ENCODE peak calls at places on chromosomes 1 and 21, in five cellular contexts. One of them, this sample, is unnamed.

GRCh38 chr1:191327868-191328267 is 830.4 kb upstream of the RGS18 start:
- DNase-seq in H1: no peak
- DNase-seq in HepG2: no peak
- DNase-seq in GM12878: no peak
- DNase-seq in SK-N-SH: no peak
- DNase-seq in this sample: no peak

GRCh38 chr21:37463083-37463780 is 96.7 kb downstream of the DYRK1A start:
- DNase-seq in GM12878: peak; percentile 12
- DNase-seq in SK-N-SH: peak; percentile 33
- DNase-seq in H1: no peak
- DNase-seq in HepG2: peak; percentile 32
- DNase-seq in this sample: no peak

GRCh38 chr1:19079983-19080472 is 123.6 kb upstream of the IFFO2 start:
- DNase-seq in HepG2: peak; percentile 62
- DNase-seq in SK-N-SH: no peak
- DNase-seq in GM12878: no peak
- DNase-seq in H1: no peak
- DNase-seq in this sample: no peak

GRCh38 chr1:178485467-178486098 is 11.2 kb downstream of the CLEC20A start:
- DNase-seq in SK-N-SH: no peak
- DNase-seq in GM12878: no peak
- DNase-seq in H1: no peak
- DNase-seq in HepG2: no peak
- DNase-seq in this sample: no peak

GRCh38 chr1:44377925-44378784 is 23.1 kb upstream of the ERI3 start:
- DNase-seq in H1: peak; percentile 77
- DNase-seq in SK-N-SH: peak; percentile 43
- DNase-seq in GM12878: no peak
- DNase-seq in HepG2: peak; percentile 67
- DNase-seq in this sample: peak; percentile 17

GRCh38 chr1:67459068-67459467 is 28.9 kb upstream of the SERBP1 start:
- DNase-seq in H1: peak; percentile 55
- DNase-seq in GM12878: no peak
- DNase-seq in SK-N-SH: no peak
- DNase-seq in HepG2: no peak
- DNase-seq in this sample: no peak

GRCh38 chr1:205069371-205070125 is 14.7 kb downstream of the TMEM81 start:
- DNase-seq in GM12878: no peak
- DNase-seq in HepG2: no peak
- DNase-seq in SK-N-SH: peak; percentile 9
- DNase-seq in H1: no peak
- DNase-seq in this sample: no peak

GRCh38 chr1:198959676-198960075 is 320.8 kb downstream of the PTPRC start:
- DNase-seq in SK-N-SH: no peak
- DNase-seq in GM12878: no peak
- DNase-seq in HepG2: no peak
- DNase-seq in H1: no peak
- DNase-seq in this sample: no peak

GRCh38 chr1:59092126-59092525 is 204.8 kb upstream of the FGGY start:
- DNase-seq in GM12878: no peak
- DNase-seq in SK-N-SH: no peak
- DNase-seq in HepG2: no peak
- DNase-seq in H1: no peak
- DNase-seq in this sample: no peak

GRCh38 chr1:161164901-161165620 is 1.2 kb upstream of the PPOX start:
- DNase-seq in GM12878: no peak
- DNase-seq in H1: no peak
- DNase-seq in SK-N-SH: no peak
- DNase-seq in HepG2: no peak
- DNase-seq in this sample: no peak

GRCh38 chr21:42202321-42202720 is 16.6 kb upstream of the ABCG1 start:
- DNase-seq in GM12878: no peak
- DNase-seq in HepG2: no peak
- DNase-seq in SK-N-SH: no peak
- DNase-seq in H1: no peak
- DNase-seq in this sample: no peak

GRCh38 chr1:155322953-155323728 is 2.4 kb downstream of the RUSC1 start:
- DNase-seq in H1: peak; percentile 98
- DNase-seq in GM12878: no peak
- DNase-seq in SK-N-SH: peak; percentile 94
- DNase-seq in HepG2: peak; percentile 91
- DNase-seq in this sample: peak; percentile 92

GRCh38 chr1:53127546-53127945 is 14.9 kb downstream of the SLC1A7 start:
- DNase-seq in GM12878: no peak
- DNase-seq in SK-N-SH: no peak
- DNase-seq in HepG2: no peak
- DNase-seq in H1: no peak
- DNase-seq in this sample: no peak

GRCh38 chr1:213284626-213285025 is 233.6 kb downstream of the RPS6KC1 start:
- DNase-seq in HepG2: peak; percentile 6
- DNase-seq in H1: no peak
- DNase-seq in SK-N-SH: no peak
- DNase-seq in GM12878: no peak
- DNase-seq in this sample: no peak

GRCh38 chr1:109484519-109484975 is 842 bp downstream of the ATXN7L2 start:
- DNase-seq in SK-N-SH: no peak
- DNase-seq in GM12878: no peak
- DNase-seq in H1: no peak
- DNase-seq in HepG2: no peak
- DNase-seq in this sample: no peak

GRCh38 chr1:200923607-200924006 is 28.9 kb downstream of the INAVA start:
- DNase-seq in H1: no peak
- DNase-seq in HepG2: peak; percentile 69
- DNase-seq in GM12878: no peak
- DNase-seq in SK-N-SH: no peak
- DNase-seq in this sample: no peak

GRCh38 chr1:243930822-243931671 is 81.0 kb upstream of the AKT3 start:
- DNase-seq in HepG2: no peak
- DNase-seq in GM12878: no peak
- DNase-seq in SK-N-SH: no peak
- DNase-seq in H1: peak; percentile 63
- DNase-seq in this sample: no peak

GRCh38 chr1:178928041-178928440 is 57.2 kb upstream of the ANGPTL1 start:
- DNase-seq in H1: no peak
- DNase-seq in GM12878: no peak
- DNase-seq in HepG2: no peak
- DNase-seq in SK-N-SH: no peak
- DNase-seq in this sample: no peak

GRCh38 chr1:69230223-69230622 is 337.5 kb upstream of the LRRC7 start:
- DNase-seq in HepG2: no peak
- DNase-seq in SK-N-SH: no peak
- DNase-seq in H1: no peak
- DNase-seq in GM12878: no peak
- DNase-seq in this sample: no peak

GRCh38 chr1:167563579-167564246 is 10.2 kb upstream of the CREG1 start:
- DNase-seq in GM12878: no peak
- DNase-seq in SK-N-SH: no peak
- DNase-seq in HepG2: no peak
- DNase-seq in H1: no peak
- DNase-seq in this sample: no peak

GRCh38 chr21:15309022-15309590 is 244.3 kb upstream of the NRIP1 start:
- DNase-seq in HepG2: no peak
- DNase-seq in GM12878: no peak
- DNase-seq in H1: no peak
- DNase-seq in SK-N-SH: no peak
- DNase-seq in this sample: no peak

GRCh38 chr1:3222042-3222692 is 153.2 kb downstream of the PRDM16 start:
- DNase-seq in GM12878: no peak
- DNase-seq in H1: no peak
- DNase-seq in HepG2: peak; percentile 79
- DNase-seq in SK-N-SH: no peak
- DNase-seq in this sample: no peak

GRCh38 chr1:112934562-112934952 is 21.4 kb downstream of the SLC16A1 start:
- DNase-seq in H1: no peak
- DNase-seq in SK-N-SH: no peak
- DNase-seq in GM12878: no peak
- DNase-seq in HepG2: no peak
- DNase-seq in this sample: no peak

GRCh38 chr1:177471244-177471643 is 300.5 kb downstream of the BRINP2 start:
- DNase-seq in SK-N-SH: no peak
- DNase-seq in HepG2: no peak
- DNase-seq in GM12878: no peak
- DNase-seq in H1: no peak
- DNase-seq in this sample: no peak

GRCh38 chr1:74468982-74469603 is 43.3 kb downstream of the LRRC53 start:
- DNase-seq in H1: no peak
- DNase-seq in SK-N-SH: peak; percentile 66
- DNase-seq in HepG2: peak; percentile 48
- DNase-seq in GM12878: no peak
- DNase-seq in this sample: no peak

GRCh38 chr1:190019717-190020116 is 457.9 kb downstream of the BRINP3 start:
- DNase-seq in SK-N-SH: no peak
- DNase-seq in GM12878: no peak
- DNase-seq in HepG2: no peak
- DNase-seq in H1: no peak
- DNase-seq in this sample: no peak

GRCh38 chr1:111851552-111851951 is 95.9 kb downstream of the DDX20 start:
- DNase-seq in HepG2: no peak
- DNase-seq in GM12878: no peak
- DNase-seq in SK-N-SH: no peak
- DNase-seq in H1: no peak
- DNase-seq in this sample: no peak

GRCh38 chr1:164794310-164794709 is 235.3 kb downstream of the PBX1 start:
- DNase-seq in GM12878: no peak
- DNase-seq in HepG2: no peak
- DNase-seq in SK-N-SH: no peak
- DNase-seq in H1: no peak
- DNase-seq in this sample: no peak

GRCh38 chr1:84823991-84824390 is 69.0 kb downstream of the LPAR3 start:
- DNase-seq in SK-N-SH: no peak
- DNase-seq in GM12878: no peak
- DNase-seq in HepG2: no peak
- DNase-seq in H1: no peak
- DNase-seq in this sample: no peak

GRCh38 chr1:68459091-68459490 is 9.3 kb upstream of the RPE65 start:
- DNase-seq in GM12878: no peak
- DNase-seq in HepG2: no peak
- DNase-seq in SK-N-SH: no peak
- DNase-seq in H1: no peak
- DNase-seq in this sample: no peak

GRCh38 chr1:74673351-74674111 is at the start of gene ERICH3:
- DNase-seq in SK-N-SH: peak; percentile 53
- DNase-seq in H1: peak; percentile 62
- DNase-seq in GM12878: no peak
- DNase-seq in HepG2: no peak
- DNase-seq in this sample: no peak

DNA sequence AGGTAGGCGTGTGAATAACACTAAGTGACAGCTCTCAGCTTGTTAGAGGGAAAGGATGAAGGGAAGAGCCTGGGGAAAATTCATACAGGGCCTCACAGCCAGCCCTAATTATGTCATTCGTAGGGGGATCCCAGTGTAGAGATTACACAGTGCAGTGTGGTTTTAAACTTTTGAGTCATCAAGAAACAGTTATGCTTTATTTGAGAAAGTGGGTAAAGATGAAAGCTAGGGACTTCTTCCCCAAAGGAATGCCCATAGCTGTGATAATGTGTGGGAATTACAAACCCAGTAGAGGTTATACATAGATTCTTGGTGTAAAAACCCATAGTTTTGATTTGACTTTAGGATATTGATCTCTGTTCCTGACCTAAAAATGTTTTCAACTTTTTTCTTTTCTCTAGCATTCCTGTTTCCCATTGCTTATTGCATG is 1.9 kb downstream of the TTF2 start:
- DNase-seq in HepG2: no peak
- DNase-seq in GM12878: peak; percentile 69
- DNase-seq in H1: no peak
- DNase-seq in SK-N-SH: no peak
- DNase-seq in this sample: no peak
- TF ChIP-seq TAF1 in HepG2: no peak
- TF ChIP-seq TAF1 in GM12878: no peak
- TF ChIP-seq TAF1 in H1: no peak
- TF ChIP-seq TAF1 in SK-N-SH: no peak
- TF ChIP-seq TAF1 in this sample: no peak

DNA sequence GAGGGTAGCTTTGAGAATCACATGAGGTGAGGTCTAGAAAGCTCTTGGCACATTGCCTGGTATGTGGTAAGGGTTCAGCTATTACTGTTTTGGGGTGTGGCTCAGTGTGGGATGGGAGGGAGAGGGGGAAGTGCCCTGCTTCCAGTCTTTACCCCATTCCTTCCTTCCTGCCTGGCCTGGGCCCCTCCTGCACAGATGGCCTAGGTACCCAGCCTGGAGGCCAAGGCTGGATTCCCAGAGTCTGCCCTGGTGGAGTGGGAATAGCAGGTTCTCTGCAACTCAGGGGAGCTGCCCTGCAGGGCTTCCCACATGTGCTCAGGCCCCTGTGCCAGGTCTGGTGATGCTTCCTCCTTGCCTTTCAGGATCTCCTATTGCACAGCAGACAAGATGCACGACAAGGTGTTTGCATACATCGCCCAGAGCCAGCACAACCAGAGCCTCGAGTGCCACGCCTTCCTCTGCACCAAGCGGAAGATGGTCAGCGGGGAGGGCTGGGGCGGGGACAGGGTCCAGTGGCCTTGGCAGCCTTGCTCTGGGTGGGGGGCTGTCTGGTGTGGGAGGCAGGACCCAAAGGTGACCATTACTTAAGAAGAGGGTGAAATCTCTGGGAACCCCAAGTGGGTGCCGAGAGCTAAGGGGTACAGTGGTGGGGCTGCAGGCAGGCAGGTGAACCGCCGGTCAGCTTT is 13.5 kb downstream of the LDLRAP1 start:
- DNase-seq in HepG2: no peak
- DNase-seq in SK-N-SH: no peak
- DNase-seq in H1: no peak
- DNase-seq in GM12878: no peak
- DNase-seq in this sample: no peak
- TF ChIP-seq TAF1 in HepG2: no peak
- TF ChIP-seq TAF1 in SK-N-SH: no peak
- TF ChIP-seq TAF1 in H1: no peak
- TF ChIP-seq TAF1 in GM12878: no peak
- TF ChIP-seq TAF1 in this sample: no peak

GRCh38 chr1:21631944-21632887 is 36.9 kb downstream of the RAP1GAP start:
- DNase-seq in GM12878: no peak
- DNase-seq in SK-N-SH: peak; percentile 66
- DNase-seq in HepG2: peak; percentile 52
- DNase-seq in H1: no peak
- DNase-seq in this sample: no peak

GRCh38 chr1:21635138-21635535 is 34.0 kb downstream of the RAP1GAP start:
- DNase-seq in GM12878: no peak
- DNase-seq in HepG2: no peak
- DNase-seq in H1: no peak
- DNase-seq in SK-N-SH: no peak
- DNase-seq in this sample: no peak

GRCh38 chr1:21634481-21635137 is 34.5 kb downstream of the RAP1GAP start:
- DNase-seq in HepG2: no peak
- DNase-seq in H1: no peak
- DNase-seq in GM12878: no peak
- DNase-seq in SK-N-SH: no peak
- DNase-seq in this sample: no peak

GRCh38 chr1:21633992-21634475 is 35.1 kb downstream of the RAP1GAP start:
- DNase-seq in GM12878: no peak
- DNase-seq in H1: no peak
- DNase-seq in SK-N-SH: no peak
- DNase-seq in HepG2: no peak
- DNase-seq in this sample: no peak

GRCh38 chr1:21633141-21633755 is 35.9 kb downstream of the RAP1GAP start:
- DNase-seq in H1: no peak
- DNase-seq in SK-N-SH: no peak
- DNase-seq in HepG2: no peak
- DNase-seq in GM12878: no peak
- DNase-seq in this sample: no peak
- TF ChIP-seq TAF1 in H1: no peak
- TF ChIP-seq TAF1 in SK-N-SH: no peak
- TF ChIP-seq TAF1 in HepG2: no peak
- TF ChIP-seq TAF1 in GM12878: no peak
- TF ChIP-seq TAF1 in this sample: no peak

GRCh38 chr1:25624155-25624554 is 7.6 kb downstream of the MAN1C1 start:
- DNase-seq in HepG2: no peak
- DNase-seq in SK-N-SH: no peak
- DNase-seq in GM12878: no peak
- DNase-seq in H1: peak; percentile 20
- DNase-seq in this sample: no peak
- TF ChIP-seq TAF1 in HepG2: no peak
- TF ChIP-seq TAF1 in SK-N-SH: no peak
- TF ChIP-seq TAF1 in GM12878: no peak
- TF ChIP-seq TAF1 in H1: no peak
- TF ChIP-seq TAF1 in this sample: no peak

This sample was measured in GM12891.